ENCODE peak calls at places on chromosomes 4 and X, in four cellular contexts. One of them, this sample, is unnamed.
A peak's percentile ranks its signal among the peaks of the same experiment; 100 is the strongest.

GRCh38 chrX:19487520-19488200 is 27.6 kb downstream of the MAP3K15 start:
- DNase-seq in breast epithelium: no peak
- DNase-seq in bronchial epithelial cell: no peak
- DNase-seq in SJSA1: no peak
- DNase-seq in this sample: no peak

GRCh38 chrX:118392726-118393125 is 46.8 kb downstream of the WDR44 start:
- DNase-seq in breast epithelium: no peak
- DNase-seq in bronchial epithelial cell: no peak
- DNase-seq in SJSA1: no peak
- DNase-seq in this sample: no peak

GRCh38 chrX:11381464-11381863 is 88.3 kb downstream of the AMELX start:
- DNase-seq in breast epithelium: no peak
- DNase-seq in bronchial epithelial cell: peak; percentile 56
- DNase-seq in SJSA1: peak; percentile 3
- DNase-seq in this sample: no peak

GRCh38 chrX:35626124-35626523 is 172.0 kb upstream of the MAGEB16 start:
- DNase-seq in breast epithelium: no peak
- DNase-seq in bronchial epithelial cell: no peak
- DNase-seq in SJSA1: no peak
- DNase-seq in this sample: no peak

GRCh38 chrX:53433651-53434639 is at the start of gene HSD17B10:
- DNase-seq in breast epithelium: peak; percentile 82
- DNase-seq in bronchial epithelial cell: peak; percentile 64
- DNase-seq in SJSA1: peak; percentile 57
- DNase-seq in this sample: peak; percentile 87

GRCh38 chr4:185872747-185873380 is 60.9 kb upstream of the SORBS2 start:
- DNase-seq in breast epithelium: no peak
- DNase-seq in bronchial epithelial cell: peak; percentile 18
- DNase-seq in SJSA1: no peak
- DNase-seq in this sample: no peak

GRCh38 chr4:177699365-177700213 is 257.4 kb upstream of the AGA start:
- DNase-seq in breast epithelium: no peak
- DNase-seq in bronchial epithelial cell: peak; percentile 74
- DNase-seq in SJSA1: no peak
- DNase-seq in this sample: no peak

GRCh38 chrX:138986866-138987265 is 275.3 kb upstream of the FGF13 start:
- DNase-seq in breast epithelium: no peak
- DNase-seq in bronchial epithelial cell: peak; percentile 41
- DNase-seq in SJSA1: peak; percentile 24
- DNase-seq in this sample: no peak

GRCh38 chr4:14289708-14290107 is 662.2 kb upstream of the BOD1L1 start:
- DNase-seq in breast epithelium: no peak
- DNase-seq in bronchial epithelial cell: peak; percentile 64
- DNase-seq in SJSA1: no peak
- DNase-seq in this sample: no peak

GRCh38 chrX:70433848-70434351 is 10.7 kb upstream of the DLG3 start:
- DNase-seq in breast epithelium: peak; percentile 63
- DNase-seq in bronchial epithelial cell: peak; percentile 28
- DNase-seq in SJSA1: peak; percentile 58
- DNase-seq in this sample: peak; percentile 51

GRCh38 chrX:34487364-34487763 is 169.7 kb downstream of the TMEM47 start:
- DNase-seq in breast epithelium: no peak
- DNase-seq in bronchial epithelial cell: no peak
- DNase-seq in SJSA1: no peak
- DNase-seq in this sample: no peak

GRCh38 chr4:95732061-95732460 is 107.8 kb upstream of the PDHA2 start:
- DNase-seq in breast epithelium: no peak
- DNase-seq in bronchial epithelial cell: peak; percentile 37
- DNase-seq in SJSA1: no peak
- DNase-seq in this sample: no peak

GRCh38 chrX:153925387-153925738 is 701 bp downstream of the ARHGAP4 start:
- DNase-seq in breast epithelium: no peak
- DNase-seq in bronchial epithelial cell: no peak
- DNase-seq in SJSA1: no peak
- DNase-seq in this sample: no peak

GRCh38 chr4:31111794-31112193 is 391.6 kb downstream of the PCDH7 start:
- DNase-seq in breast epithelium: no peak
- DNase-seq in bronchial epithelial cell: no peak
- DNase-seq in SJSA1: no peak
- DNase-seq in this sample: no peak

DNA sequence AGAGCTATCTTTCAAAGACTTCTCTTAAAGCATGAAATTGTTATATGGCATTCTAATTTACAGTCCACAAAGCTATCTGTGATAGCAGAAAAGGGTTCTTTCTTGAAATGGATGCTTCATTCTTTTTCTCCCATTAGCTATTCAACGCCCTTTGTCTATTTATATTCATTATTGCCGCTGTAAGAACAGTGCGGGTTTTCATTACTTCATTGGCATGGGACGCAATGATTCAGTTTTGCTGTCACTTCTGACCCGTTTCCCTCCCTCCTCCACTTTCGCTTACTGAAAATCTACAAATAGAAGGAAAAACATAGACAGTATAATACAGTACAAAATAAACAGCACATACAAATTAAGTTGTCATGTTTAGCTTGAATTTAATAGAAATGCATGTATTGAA is 394.7 kb downstream of the PCDH7 start:
- DNase-seq in breast epithelium: no peak
- DNase-seq in bronchial epithelial cell: no peak
- DNase-seq in SJSA1: no peak
- DNase-seq in this sample: no peak
- H3K36me3 ChIP-seq in breast epithelium: no peaks in the 10 kb centered on the region
- H3K36me3 ChIP-seq in bronchial epithelial cell: no peaks in the 10 kb centered on the region
- H3K36me3 ChIP-seq in SJSA1: no peaks in the 10 kb centered on the region
- H3K36me3 ChIP-seq in this sample: no peaks in the 10 kb centered on the region

DNA sequence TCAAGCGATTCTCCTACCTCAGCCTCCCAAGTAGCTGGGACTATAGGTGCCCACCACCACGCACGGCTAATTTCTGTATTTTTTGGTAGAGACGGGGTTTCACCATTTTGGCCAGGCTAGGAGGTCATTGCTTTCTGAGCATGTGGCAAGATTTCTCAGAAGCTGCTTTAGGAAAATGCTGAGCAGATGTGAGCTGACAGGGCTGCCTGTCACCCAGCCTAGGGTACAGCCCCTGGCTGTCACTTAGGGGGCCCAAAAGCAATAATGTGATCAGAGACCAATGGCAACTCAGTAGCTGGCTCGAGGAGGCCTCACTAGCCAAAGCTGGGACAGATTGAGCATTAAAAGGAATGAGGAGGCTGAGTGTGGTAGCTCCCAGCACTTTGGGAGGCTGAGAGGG is 64.8 kb downstream of the TNIP2 start:
- DNase-seq in breast epithelium: no peak
- DNase-seq in bronchial epithelial cell: no peak
- DNase-seq in SJSA1: no peak
- DNase-seq in this sample: no peak
- H3K36me3 ChIP-seq in breast epithelium: peaks cover 4% of the 10 kb centered on the region
- H3K36me3 ChIP-seq in bronchial epithelial cell: peaks cover 17% of the 10 kb centered on the region
- H3K36me3 ChIP-seq in SJSA1: peaks cover 28% of the 10 kb centered on the region
- H3K36me3 ChIP-seq in this sample: peaks cover 64% of the 10 kb centered on the region

GRCh38 chrX:41142130-41142529 is 56.9 kb downstream of the USP9X start:
- DNase-seq in breast epithelium: no peak
- DNase-seq in bronchial epithelial cell: no peak
- DNase-seq in SJSA1: no peak
- DNase-seq in this sample: no peak
- H3K36me3 ChIP-seq in breast epithelium: no peaks in the 10 kb centered on the region
- H3K36me3 ChIP-seq in bronchial epithelial cell: no peaks in the 10 kb centered on the region
- H3K36me3 ChIP-seq in SJSA1: peaks cover 32% of the 10 kb centered on the region
- H3K36me3 ChIP-seq in this sample: peaks cover 11% of the 10 kb centered on the region

GRCh38 chr4:3213101-3213416 is 35.9 kb upstream of the MSANTD1 start:
- DNase-seq in breast epithelium: peak; percentile 2
- DNase-seq in bronchial epithelial cell: no peak
- DNase-seq in SJSA1: no peak
- DNase-seq in this sample: no peak

GRCh38 chr4:3215733-3216132 is 33.2 kb upstream of the MSANTD1 start:
- DNase-seq in breast epithelium: peak; percentile 20
- DNase-seq in bronchial epithelial cell: no peak
- DNase-seq in SJSA1: no peak
- DNase-seq in this sample: no peak

GRCh38 chr4:3217266-3217665 is 31.7 kb upstream of the MSANTD1 start:
- DNase-seq in breast epithelium: no peak
- DNase-seq in bronchial epithelial cell: no peak
- DNase-seq in SJSA1: no peak
- DNase-seq in this sample: no peak

GRCh38 chr4:3213661-3214250 is 35.2 kb upstream of the MSANTD1 start:
- DNase-seq in breast epithelium: peak; percentile 10
- DNase-seq in bronchial epithelial cell: no peak
- DNase-seq in SJSA1: no peak
- DNase-seq in this sample: no peak

GRCh38 chr4:3215256-3215655 is 33.7 kb upstream of the MSANTD1 start:
- DNase-seq in breast epithelium: peak; percentile 67
- DNase-seq in bronchial epithelial cell: no peak
- DNase-seq in SJSA1: no peak
- DNase-seq in this sample: no peak
- H3K36me3 ChIP-seq in breast epithelium: no peaks in the 10 kb centered on the region
- H3K36me3 ChIP-seq in bronchial epithelial cell: peaks cover 32% of the 10 kb centered on the region
- H3K36me3 ChIP-seq in SJSA1: peaks cover 3% of the 10 kb centered on the region
- H3K36me3 ChIP-seq in this sample: peaks cover 50% of the 10 kb centered on the region

DNA sequence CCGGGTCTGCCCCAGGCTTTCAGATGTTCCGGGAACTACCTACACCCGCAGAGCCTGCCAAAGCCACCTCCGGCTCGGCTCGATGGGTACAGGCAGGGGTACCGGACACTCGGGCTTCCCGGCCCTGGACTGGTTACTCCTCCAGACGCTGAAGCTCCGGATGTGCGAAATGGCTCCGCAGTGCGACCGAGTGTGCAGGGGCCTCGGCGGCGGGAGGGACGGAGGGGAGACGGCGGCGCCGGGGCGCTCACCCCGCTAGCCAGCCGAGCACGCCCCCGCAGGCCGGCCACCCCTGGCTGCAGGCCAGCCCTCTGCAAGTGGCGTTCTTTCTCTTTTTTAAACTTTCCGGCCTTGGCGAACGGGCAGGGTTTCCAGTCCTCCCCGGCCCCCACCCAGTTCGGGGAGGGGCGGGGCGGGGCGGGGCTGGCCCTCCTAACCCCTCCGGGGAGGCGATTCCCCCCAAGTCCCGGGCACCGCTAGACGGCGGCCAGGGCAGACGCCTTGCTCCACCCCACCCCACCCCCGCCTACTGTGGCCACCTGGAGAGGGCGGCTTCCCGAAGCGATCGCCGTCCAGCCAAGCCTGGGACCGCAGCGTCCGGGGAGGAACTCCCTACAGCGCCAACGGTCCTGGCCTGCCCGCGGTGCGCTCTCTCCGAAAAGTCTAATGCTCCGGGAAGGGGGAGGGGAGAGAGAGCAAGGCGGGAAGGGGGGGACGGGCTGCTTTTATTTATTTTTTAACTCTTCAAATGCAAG is 7.5 kb downstream of the BCOR start:
- DNase-seq in breast epithelium: no peak
- DNase-seq in bronchial epithelial cell: no peak
- DNase-seq in SJSA1: peak; percentile 22
- DNase-seq in this sample: no peak
- H3K36me3 ChIP-seq in breast epithelium: no peaks in the 10 kb centered on the region
- H3K36me3 ChIP-seq in bronchial epithelial cell: no peaks in the 10 kb centered on the region
- H3K36me3 ChIP-seq in SJSA1: no peaks in the 10 kb centered on the region
- H3K36me3 ChIP-seq in this sample: no peaks in the 10 kb centered on the region

This sample was measured in CD8-positive, alpha-beta T cell.